ENCODE peak calls at places on chromosomes 13 and 19, in five cellular contexts. G, T, E, B and Y are unnamed samples.

GRCh38 chr19:6056801-6057650 is 53.3 kb downstream of the RFX2 start:
- DNase-seq in G (peak), T (peak), E (peak), B (no peak), Y (peak)

GRCh38 chr13:68895696-68896095 is 1211.9 kb upstream of the ATXN8OS start:
- DNase-seq in E (no peak), T (no peak), B (no peak), G (no peak), Y (no peak)

GRCh38 chr19:16764793-16765433 is 45.3 kb downstream of the NWD1 start:
- DNase-seq in T (no peak), G (no peak), E (no peak), B (no peak), Y (no peak)

GRCh38 chr19:45881909-45882528 is 3.9 kb downstream of the IRF2BP1 start:
- DNase-seq in E (no peak), G (no peak), B (no peak), T (peak), Y (no peak)

GRCh38 chr19:37007587-37008220 is 70.5 kb upstream of the ZNF420 start:
- DNase-seq in G (peak), T (peak), B (peak), E (peak), Y (peak)

GRCh38 chr13:26558074-26558805 is 757 bp downstream of the WASF3 start:
- DNase-seq in G (no peak), E (peak), B (no peak), T (no peak), Y (no peak)

GRCh38 chr19:38932425-38933179 is 1.9 kb downstream of the MRPS12 start:
- DNase-seq in E (no peak), B (peak), T (peak), G (peak), Y (peak)

GRCh38 chr19:23823952-23824389 is 65.3 kb upstream of the ZNF681 start:
- DNase-seq in E (no peak), B (peak), G (peak), T (peak), Y (peak)

GRCh38 chr13:75968103-75968838 is 332.1 kb downstream of the LMO7 start:
- DNase-seq in T (no peak), B (no peak), E (no peak), G (no peak), Y (no peak)

GRCh38 chr19:29263305-29264080 is 50.5 kb upstream of the UQCRFS1 start:
- DNase-seq in E (peak), B (peak), G (peak), T (peak), Y (peak)

GRCh38 chr19:7394728-7395359 is 46.1 kb downstream of the ARHGEF18 start:
- DNase-seq in B (peak), T (peak), E (peak), G (peak), Y (peak)

GRCh38 chr13:25719666-25720065 is 332.1 kb downstream of the SHISA2 start:
- DNase-seq in T (no peak), B (no peak), G (no peak), E (no peak), Y (no peak)

GRCh38 chr13:45228002-45228401 is 27.2 kb upstream of the KCTD4 start:
- DNase-seq in T (no peak), G (no peak), B (no peak), E (no peak), Y (no peak)
- H3K27ac ChIP-seq in T (no peak), G (no peak), B (no peak), E (no peak), Y (no peak)

GRCh38 chr19:14371321-14371821 is 9.9 kb upstream of the ADGRE5 start:
- DNase-seq in B (no peak), G (no peak), E (no peak), T (no peak), Y (no peak)
- H3K4me3 ChIP-seq in B (no peak), G (no peak), E (no peak), T (no peak), Y (no peak)

GRCh38 chr19:1134431-1134830 is 30.6 kb downstream of the GPX4 start:
- DNase-seq in G (no peak), T (no peak), E (no peak), B (no peak), Y (no peak)
- H3K27ac ChIP-seq in G (peak), T (peak), E (no peak), B (no peak), Y (no peak)

GRCh38 chr13:108897955-108898354 is 268.5 kb downstream of the MYO16 start:
- DNase-seq in B (peak), T (no peak), E (no peak), G (no peak), Y (no peak)
- H3K4me3 ChIP-seq in B (peak), T (no peak), E (no peak), G (no peak), Y (no peak)